ENCODE peak calls at places on chromosome 13, in seven cellular contexts. A, J, W, L, N, Z and M are unnamed samples.

GRCh38 chr13:77466757-77467156 is 68.7 kb upstream of the SCEL start:
- DNase-seq in J (no peak), N (no peak), W (no peak), Z (no peak), A (no peak), L (no peak), M (no peak)

GRCh38 chr13:110138009-110138699 is 168.8 kb downstream of the COL4A1 start:
- DNase-seq in L (peak), N (peak), W (peak), J (no peak), A (peak), Z (peak), M (peak)

GRCh38 chr13:50375792-50376191 is 360.5 kb downstream of the KCNRG start:
- DNase-seq in Z (no peak), A (no peak), W (no peak), L (no peak), J (no peak), N (no peak), M (no peak)

GRCh38 chr13:110421696-110422395 is 114.8 kb downstream of the COL4A2 start:
- DNase-seq in J (no peak), N (no peak), Z (no peak), A (no peak), W (no peak), L (no peak), M (no peak)

GRCh38 chr13:25135896-25136295 is 36.2 kb downstream of the AMER2 start:
- DNase-seq in L (no peak), N (no peak), W (no peak), J (peak), A (no peak), Z (no peak), M (no peak)

GRCh38 chr13:45873491-45874360 is 22.2 kb upstream of the SIAH3 start:
- DNase-seq in N (no peak), L (no peak), A (peak), J (no peak), Z (no peak), W (peak), M (no peak)

GRCh38 chr13:23987331-23987730 is 90.0 kb upstream of the C1QTNF9B start:
- DNase-seq in W (no peak), Z (no peak), A (no peak), N (no peak), L (no peak), J (no peak), M (no peak)

GRCh38 chr13:27321619-27322385 is 51.2 kb downstream of the RASL11A start:
- DNase-seq in W (no peak), L (no peak), Z (no peak), N (no peak), A (no peak), J (no peak), M (no peak)

GRCh38 chr13:96003304-96003703 is 49.9 kb downstream of the UGGT2 start:
- DNase-seq in W (peak), A (no peak), L (no peak), Z (no peak), N (no peak), J (no peak), M (no peak)

GRCh38 chr13:97548138-97548537 is 114.2 kb downstream of the RAP2A start:
- DNase-seq in W (no peak), N (no peak), J (no peak), L (no peak), Z (no peak), A (no peak), M (no peak)

GRCh38 chr13:44219808-44220544 is 153.6 kb upstream of the SERP2 start:
- DNase-seq in N (no peak), J (no peak), W (no peak), A (no peak), L (no peak), Z (no peak), M (no peak)

GRCh38 chr13:111187879-111188643 is 73.0 kb downstream of the ARHGEF7 start:
- DNase-seq in A (no peak), L (no peak), W (no peak), N (no peak), Z (no peak), J (no peak), M (no peak)

GRCh38 chr13:82614086-82614485 is 1268.2 kb downstream of the SLITRK1 start:
- DNase-seq in L (no peak), W (no peak), A (no peak), J (no peak), Z (no peak), N (no peak), M (no peak)

GRCh38 chr13:48626077-48626449 is 27.7 kb upstream of the CYSLTR2 start:
- DNase-seq in L (no peak), W (no peak), A (peak), Z (no peak), N (no peak), J (no peak), M (no peak)

GRCh38 chr13:58960909-58961308 is 1202.8 kb downstream of the DIAPH3 start:
- DNase-seq in N (no peak), Z (no peak), W (no peak), A (peak), L (peak), J (no peak), M (no peak)

GRCh38 chr13:96792188-96792587 is 202.1 kb downstream of the OXGR1 start:
- DNase-seq in N (no peak), A (no peak), L (no peak), W (no peak), J (no peak), Z (no peak), M (no peak)

GRCh38 chr13:107258599-107259187 is 690.8 kb upstream of the ARGLU1 start:
- DNase-seq in Z (no peak), L (no peak), N (no peak), W (no peak), A (no peak), J (no peak), M (no peak)

GRCh38 chr13:36998624-36999041 is 507 bp downstream of the ALG5 start:
- DNase-seq in W (no peak), N (peak), J (peak), A (no peak), L (peak), Z (no peak), M (no peak)

GRCh38 chr13:110524484-110525254 is 36.9 kb downstream of the RAB20 start:
- DNase-seq in W (no peak), J (no peak), N (no peak), Z (no peak), A (no peak), L (peak), M (peak)

GRCh38 chr13:29845440-29846056 is 4.9 kb downstream of the UBL3 start:
- DNase-seq in A (no peak), J (no peak), Z (no peak), N (no peak), W (no peak), L (no peak), M (no peak)

GRCh38 chr13:77310579-77311279 is 16.2 kb downstream of the MYCBP2 start:
- DNase-seq in A (no peak), Z (no peak), J (no peak), L (no peak), N (no peak), W (no peak), M (no peak)

GRCh38 chr13:112596220-112596619 is 8.3 kb upstream of the TUBGCP3 start:
- DNase-seq in N (no peak), Z (no peak), W (no peak), J (no peak), A (no peak), L (no peak), M (no peak)

GRCh38 chr13:26600345-26600761 is 42.9 kb downstream of the WASF3 start:
- DNase-seq in J (no peak), N (no peak), L (no peak), Z (no peak), W (no peak), A (no peak), M (no peak)

GRCh38 chr13:29935309-29935981 is 85.0 kb upstream of the UBL3 start:
- DNase-seq in L (no peak), J (no peak), A (no peak), W (no peak), Z (peak), N (no peak), M (no peak)

GRCh38 chr13:51760592-51760991 is 43.4 kb downstream of the DHRS12 start:
- DNase-seq in N (no peak), Z (no peak), W (no peak), J (no peak), A (no peak), L (no peak), M (no peak)

GRCh38 chr13:48653074-48654054 is at the start of gene CYSLTR2:
- DNase-seq in Z (peak), J (no peak), L (peak), A (no peak), N (no peak), W (no peak), M (no peak)

GRCh38 chr13:49791214-49791752 is 1.2 kb downstream of the KPNA3 start:
- DNase-seq in A (peak), W (no peak), Z (peak), N (no peak), J (no peak), L (peak), M (peak)

GRCh38 chr13:98147521-98147920 is 4.6 kb downstream of the FARP1 start:
- DNase-seq in N (no peak), W (no peak), L (no peak), A (peak), J (no peak), Z (no peak), M (no peak)

DNA sequence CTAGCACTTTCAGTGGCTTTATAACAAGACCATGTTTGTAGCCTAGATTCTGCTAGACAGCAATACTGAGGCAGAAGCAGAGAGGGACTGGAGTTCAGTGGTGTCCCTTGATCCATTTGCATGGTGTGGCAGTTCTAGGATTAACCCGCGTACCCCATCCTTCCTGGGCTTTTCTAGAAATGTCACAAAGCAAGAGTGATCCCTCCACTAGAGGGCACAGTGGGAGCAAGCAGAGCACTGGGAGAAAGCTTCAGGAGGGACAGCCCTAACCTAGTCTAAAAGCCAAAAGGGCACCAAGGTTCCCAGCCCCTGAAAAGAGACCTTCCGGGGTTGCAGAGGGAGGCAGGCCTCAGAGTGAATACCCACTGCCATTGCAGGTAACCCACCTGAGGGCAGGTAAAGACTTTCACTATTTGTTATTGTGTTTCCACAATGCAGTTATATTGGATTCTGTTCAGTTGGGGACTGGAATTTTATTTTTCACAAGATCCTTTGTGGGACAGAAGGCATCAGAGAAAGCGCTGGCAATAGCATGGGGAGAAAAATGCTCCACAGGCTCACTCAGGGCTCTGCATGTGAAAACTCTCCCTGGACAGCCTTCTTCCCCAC is 170.6 kb downstream of the FLT1 start:
- DNase-seq in Z (peak), J (peak), L (peak), N (peak), A (peak), W (peak), M (peak)
- TF ChIP-seq JUND in Z (no peak), J (no peak), L (no peak), N (no peak), A (no peak), W (no peak), M (no peak)

GRCh38 chr13:40928980-40929379 is 90.1 kb downstream of the ELF1 start:
- DNase-seq in Z (no peak), J (no peak), L (no peak), N (no peak), W (no peak), A (no peak), M (no peak)

GRCh38 chr13:40927929-40928328 is 91.2 kb downstream of the ELF1 start:
- DNase-seq in W (no peak), Z (no peak), N (no peak), L (no peak), A (no peak), J (no peak), M (no peak)

GRCh38 chr13:40932252-40932651 is 86.9 kb downstream of the ELF1 start:
- DNase-seq in N (no peak), W (no peak), L (no peak), J (no peak), Z (no peak), A (no peak), M (no peak)

DNA sequence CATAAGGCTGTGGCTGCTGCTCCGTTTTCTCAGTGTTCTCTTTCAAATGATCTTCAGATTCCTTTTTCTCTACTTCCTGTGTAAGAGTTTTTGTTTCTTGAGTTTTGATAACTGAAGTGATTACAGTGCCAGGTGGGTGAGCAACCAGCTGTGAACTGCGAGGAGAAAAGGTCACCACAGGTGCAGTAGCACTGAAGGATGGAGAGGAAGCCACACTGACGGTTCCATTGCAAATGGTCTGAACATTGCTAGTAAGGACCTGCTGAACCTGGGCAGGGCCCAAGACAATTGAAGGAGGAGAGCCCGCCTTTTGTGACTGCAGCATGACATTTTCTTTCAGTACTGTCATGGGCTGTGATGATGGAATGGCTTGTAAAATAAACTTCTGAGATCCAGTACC is 85.6 kb downstream of the ELF1 start:
- DNase-seq in N (no peak), L (no peak), A (no peak), J (no peak), W (no peak), Z (peak), M (no peak)
- TF ChIP-seq JUND in N (no peak), L (no peak), A (no peak), J (no peak), W (no peak), Z (no peak), M (no peak)

GRCh38 chr13:93736909-93737308 is 510.3 kb downstream of the GPC6 start:
- DNase-seq in A (no peak), N (no peak), Z (no peak), L (no peak), J (no peak), W (no peak), M (no peak)
- TF ChIP-seq JUND in A (no peak), N (no peak), Z (no peak), L (no peak), J (no peak), W (no peak), M (no peak)

DNA sequence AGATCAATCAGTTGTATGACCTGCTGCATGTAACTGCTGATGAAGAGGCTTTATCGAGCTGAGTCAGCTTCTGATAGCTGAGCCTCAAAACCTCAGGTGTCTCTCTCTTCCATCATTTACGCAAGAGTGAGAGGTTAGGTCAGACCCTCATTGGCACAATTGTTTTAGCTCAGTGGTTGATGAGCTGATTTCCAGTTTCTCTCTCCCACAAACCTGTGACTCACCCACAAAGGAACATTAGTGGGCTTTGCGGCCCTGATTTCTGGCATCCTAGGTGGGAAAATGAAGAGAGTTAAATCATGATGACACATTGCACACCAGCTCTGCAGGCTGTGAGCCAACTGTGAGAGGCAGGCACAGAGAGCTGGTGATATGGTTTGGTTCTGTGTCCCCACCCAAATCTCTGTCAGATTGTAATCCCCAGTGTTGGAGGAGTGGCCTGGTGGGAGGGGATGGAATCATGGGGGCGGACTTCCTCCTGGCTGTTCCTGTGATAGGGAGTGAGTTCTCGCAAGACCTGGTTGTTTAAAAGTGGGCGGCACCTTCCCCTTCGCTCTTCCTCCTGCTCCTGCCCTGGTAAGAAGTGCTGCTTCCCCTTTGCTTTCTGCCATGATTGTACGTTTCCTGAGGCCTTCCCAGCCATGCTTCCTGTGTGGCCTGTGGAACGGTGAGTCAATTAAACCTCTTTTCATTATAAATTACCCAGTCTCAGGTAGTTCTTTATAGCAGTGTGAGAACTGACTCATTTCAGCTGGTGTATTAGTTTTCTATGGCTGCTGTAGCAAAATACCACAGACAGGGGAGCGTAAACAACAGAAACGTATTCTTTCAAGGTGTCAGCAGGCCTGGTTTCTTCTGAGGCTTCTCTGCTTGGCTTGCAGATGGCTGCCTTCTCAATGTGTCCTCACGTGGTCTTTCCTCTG is 33.5 kb upstream of the TMTC4 start:
- DNase-seq in Z (no peak), A (no peak), N (no peak), L (no peak), W (no peak), J (no peak), M (no peak)
- TF ChIP-seq JUND in Z (no peak), A (no peak), N (no peak), L (no peak), W (no peak), J (no peak), M (no peak)

GRCh38 chr13:80906860-80907259 is 565.9 kb upstream of the SPRY2 start:
- DNase-seq in Z (no peak), A (no peak), N (no peak), W (no peak), J (no peak), L (no peak), M (no peak)

GRCh38 chr13:80904386-80904785 is 563.5 kb upstream of the SPRY2 start:
- DNase-seq in N (no peak), A (no peak), J (no peak), W (no peak), L (no peak), Z (no peak), M (no peak)

GRCh38 chr13:80901111-80902014 is 560.4 kb upstream of the SPRY2 start:
- DNase-seq in A (no peak), W (no peak), Z (no peak), J (no peak), N (no peak), L (no peak), M (no peak)

GRCh38 chr13:80900557-80900956 is 559.6 kb upstream of the SPRY2 start:
- DNase-seq in L (no peak), A (no peak), Z (no peak), W (no peak), N (no peak), J (no peak), M (no peak)

GRCh38 chr13:80903911-80904310 is 563.0 kb upstream of the SPRY2 start:
- DNase-seq in N (no peak), Z (no peak), J (no peak), W (no peak), A (no peak), L (no peak), M (no peak)
- TF ChIP-seq JUND in N (no peak), Z (no peak), J (no peak), W (no peak), A (no peak), L (no peak), M (no peak)